ENCODE peak calls at places on chromosomes 4 and X, in eight cellular contexts. G is H7, N is T-helper 2 cell, S is skeletal muscle cell, P is neural progenitor cell, T is ELF-1, I is M059J, F is amygdala. X is an unnamed sample.

GRCh38 chrX:128816919-128817318 is 706.4 kb downstream of the SMARCA1 start:
- DNase-seq in G (peak; percentile 53), N (no peak), S (no peak), P (peak; percentile 67), T (peak; percentile 36), I (no peak), F (no peak), X (no peak)

GRCh38 chrX:111869639-111870034 is 6.3 kb upstream of the TRPC5OS start:
- DNase-seq in G (peak; percentile 55), N (no peak), S (peak; percentile 4), P (peak; percentile 82), T (peak; percentile 57), I (peak; percentile 63), F (peak; percentile 17), X (no peak)

GRCh38 chr4:16123356-16124084 is 39.7 kb upstream of the PROM1 start:
- DNase-seq in G (no peak), N (no peak), S (no peak), P (peak; percentile 49), T (no peak), I (no peak), F (no peak), X (no peak)

GRCh38 chrX:15929231-15929630 is 74.6 kb upstream of the AP1S2 start:
- DNase-seq in G (no peak), N (no peak), S (no peak), P (no peak), T (peak; percentile 26), I (no peak), F (no peak), X (no peak)

GRCh38 chr4:178387756-178388155 is 945.5 kb upstream of the AGA start:
- DNase-seq in G (no peak), N (no peak), S (no peak), P (no peak), T (no peak), I (peak; percentile 0), F (no peak), X (no peak)

GRCh38 chrX:10157545-10157944 is 770 bp downstream of the CLCN4 start:
- DNase-seq in G (no peak), N (no peak), S (no peak), P (no peak), T (no peak), I (peak; percentile 43), F (no peak), X (no peak)

GRCh38 chr4:85774000-85774399 is 299.1 kb downstream of the ARHGAP24 start:
- DNase-seq in G (no peak), N (no peak), S (no peak), P (no peak), T (peak; percentile 8), I (peak; percentile 50), F (no peak), X (no peak)

GRCh38 chr4:158025131-158025530 is 147.7 kb downstream of the GASK1B start:
- DNase-seq in G (no peak), N (no peak), S (no peak), P (no peak), T (no peak), I (peak; percentile 91), F (no peak), X (no peak)

GRCh38 chr4:19580090-19580489 is 671.6 kb upstream of the SLIT2 start:
- DNase-seq in G (no peak), N (no peak), S (peak; percentile 14), P (no peak), T (no peak), I (peak; percentile 4), F (no peak), X (no peak)

GRCh38 chr4:15149842-15150592 is 147.7 kb downstream of the CPEB2 start:
- DNase-seq in G (peak; percentile 51), N (no peak), S (peak; percentile 59), P (peak; percentile 82), T (peak; percentile 90), I (peak; percentile 81), F (peak; percentile 90), X (no peak)

GRCh38 chr4:25441519-25442117 is 64.6 kb downstream of the ANAPC4 start:
- DNase-seq in G (peak; percentile 66), N (no peak), S (peak; percentile 15), P (peak; percentile 78), T (peak; percentile 84), I (peak; percentile 54), F (peak; percentile 59), X (no peak)

X was measured in activated gamma-delta T cell treated with Interleukin-2 at 50 U/mL for 16 hours.